ENCODE peak calls at places on chromosome 17, in nine cellular contexts. One of them, this sample, is unnamed.

GRCh38 chr17:27733771-27734170 is 66.6 kb downstream of the NOS2 start:
- DNase-seq in RPMI7951: peak
- DNase-seq in epithelial cell of esophagus: no peak
- DNase-seq in stimulated activated CD8-positive, alpha-beta memory T cell treated with anti-CD3 and anti-CD28 coated beads, Interleukin-4, amount 100 ng/mL, for 4 hours: no peak
- DNase-seq in WTC11: no peak
- DNase-seq in lower leg skin: no peak
- DNase-seq in NCI-H748 treated with DMSO at 0.1 percent for 48 hours: no peak
- DNase-seq in posterior vena cava: no peak
- DNase-seq in activated CD4-positive, alpha-beta T cell treated with anti-CD3 and anti-CD28 coated beads, Interleukin-2, amount 50 U/mL, for 1 hour: no peak
- DNase-seq in this sample: no peak

GRCh38 chr17:69972251-69972650 is 102.8 kb upstream of the KCNJ16 start:
- DNase-seq in WTC11: no peak
- DNase-seq in epithelial cell of esophagus: no peak
- DNase-seq in activated CD4-positive, alpha-beta T cell treated with anti-CD3 and anti-CD28 coated beads, Interleukin-2, amount 50 U/mL, for 1 hour: no peak
- DNase-seq in lower leg skin: no peak
- DNase-seq in posterior vena cava: no peak
- DNase-seq in NCI-H748 treated with DMSO at 0.1 percent for 48 hours: no peak
- DNase-seq in stimulated activated CD8-positive, alpha-beta memory T cell treated with anti-CD3 and anti-CD28 coated beads, Interleukin-4, amount 100 ng/mL, for 4 hours: no peak
- DNase-seq in RPMI7951: no peak
- DNase-seq in this sample: no peak

GRCh38 chr17:3886776-3887175 is 6.1 kb downstream of the CAMKK1 start:
- DNase-seq in activated CD4-positive, alpha-beta T cell treated with anti-CD3 and anti-CD28 coated beads, Interleukin-2, amount 50 U/mL, for 1 hour: no peak
- DNase-seq in WTC11: no peak
- DNase-seq in stimulated activated CD8-positive, alpha-beta memory T cell treated with anti-CD3 and anti-CD28 coated beads, Interleukin-4, amount 100 ng/mL, for 4 hours: no peak
- DNase-seq in lower leg skin: peak
- DNase-seq in NCI-H748 treated with DMSO at 0.1 percent for 48 hours: no peak
- DNase-seq in posterior vena cava: no peak
- DNase-seq in epithelial cell of esophagus: no peak
- DNase-seq in RPMI7951: no peak
- DNase-seq in this sample: no peak

GRCh38 chr17:3865166-3865565 is 19.1 kb upstream of the NCBP3 start:
- DNase-seq in WTC11: no peak
- DNase-seq in RPMI7951: peak
- DNase-seq in posterior vena cava: no peak
- DNase-seq in epithelial cell of esophagus: no peak
- DNase-seq in NCI-H748 treated with DMSO at 0.1 percent for 48 hours: no peak
- DNase-seq in lower leg skin: no peak
- DNase-seq in stimulated activated CD8-positive, alpha-beta memory T cell treated with anti-CD3 and anti-CD28 coated beads, Interleukin-4, amount 100 ng/mL, for 4 hours: no peak
- DNase-seq in activated CD4-positive, alpha-beta T cell treated with anti-CD3 and anti-CD28 coated beads, Interleukin-2, amount 50 U/mL, for 1 hour: no peak
- DNase-seq in this sample: no peak

GRCh38 chr17:70366421-70366820 is 197.1 kb downstream of the KCNJ2 start:
- DNase-seq in posterior vena cava: no peak
- DNase-seq in lower leg skin: no peak
- DNase-seq in RPMI7951: no peak
- DNase-seq in WTC11: no peak
- DNase-seq in NCI-H748 treated with DMSO at 0.1 percent for 48 hours: no peak
- DNase-seq in stimulated activated CD8-positive, alpha-beta memory T cell treated with anti-CD3 and anti-CD28 coated beads, Interleukin-4, amount 100 ng/mL, for 4 hours: no peak
- DNase-seq in epithelial cell of esophagus: no peak
- DNase-seq in activated CD4-positive, alpha-beta T cell treated with anti-CD3 and anti-CD28 coated beads, Interleukin-2, amount 50 U/mL, for 1 hour: no peak
- DNase-seq in this sample: no peak

GRCh38 chr17:48611213-48611612 is 396 bp upstream of the HOXB7 start:
- DNase-seq in RPMI7951: peak
- DNase-seq in stimulated activated CD8-positive, alpha-beta memory T cell treated with anti-CD3 and anti-CD28 coated beads, Interleukin-4, amount 100 ng/mL, for 4 hours: no peak
- DNase-seq in NCI-H748 treated with DMSO at 0.1 percent for 48 hours: no peak
- DNase-seq in lower leg skin: no peak
- DNase-seq in epithelial cell of esophagus: no peak
- DNase-seq in activated CD4-positive, alpha-beta T cell treated with anti-CD3 and anti-CD28 coated beads, Interleukin-2, amount 50 U/mL, for 1 hour: no peak
- DNase-seq in posterior vena cava: no peak
- DNase-seq in WTC11: no peak
- DNase-seq in this sample: no peak

GRCh38 chr17:77959216-77959925 is 868 bp downstream of the TNRC6C start:
- DNase-seq in RPMI7951: no peak
- DNase-seq in posterior vena cava: no peak
- DNase-seq in epithelial cell of esophagus: peak
- DNase-seq in lower leg skin: no peak
- DNase-seq in stimulated activated CD8-positive, alpha-beta memory T cell treated with anti-CD3 and anti-CD28 coated beads, Interleukin-4, amount 100 ng/mL, for 4 hours: no peak
- DNase-seq in NCI-H748 treated with DMSO at 0.1 percent for 48 hours: no peak
- DNase-seq in activated CD4-positive, alpha-beta T cell treated with anti-CD3 and anti-CD28 coated beads, Interleukin-2, amount 50 U/mL, for 1 hour: peak
- DNase-seq in WTC11: no peak
- DNase-seq in this sample: no peak

GRCh38 chr17:4577386-4577993 is 6.8 kb upstream of the SMTNL2 start:
- DNase-seq in epithelial cell of esophagus: no peak
- DNase-seq in WTC11: no peak
- DNase-seq in posterior vena cava: peak
- DNase-seq in lower leg skin: no peak
- DNase-seq in RPMI7951: no peak
- DNase-seq in activated CD4-positive, alpha-beta T cell treated with anti-CD3 and anti-CD28 coated beads, Interleukin-2, amount 50 U/mL, for 1 hour: no peak
- DNase-seq in NCI-H748 treated with DMSO at 0.1 percent for 48 hours: no peak
- DNase-seq in stimulated activated CD8-positive, alpha-beta memory T cell treated with anti-CD3 and anti-CD28 coated beads, Interleukin-4, amount 100 ng/mL, for 4 hours: no peak
- DNase-seq in this sample: no peak

GRCh38 chr17:73669771-73670170 is 25.5 kb upstream of the SDK2 start:
- DNase-seq in RPMI7951: no peak
- DNase-seq in activated CD4-positive, alpha-beta T cell treated with anti-CD3 and anti-CD28 coated beads, Interleukin-2, amount 50 U/mL, for 1 hour: no peak
- DNase-seq in lower leg skin: no peak
- DNase-seq in WTC11: no peak
- DNase-seq in stimulated activated CD8-positive, alpha-beta memory T cell treated with anti-CD3 and anti-CD28 coated beads, Interleukin-4, amount 100 ng/mL, for 4 hours: no peak
- DNase-seq in posterior vena cava: no peak
- DNase-seq in NCI-H748 treated with DMSO at 0.1 percent for 48 hours: no peak
- DNase-seq in epithelial cell of esophagus: no peak
- DNase-seq in this sample: no peak

GRCh38 chr17:41794603-41794975 is 8.1 kb upstream of the JUP start:
- DNase-seq in stimulated activated CD8-positive, alpha-beta memory T cell treated with anti-CD3 and anti-CD28 coated beads, Interleukin-4, amount 100 ng/mL, for 4 hours: no peak
- DNase-seq in NCI-H748 treated with DMSO at 0.1 percent for 48 hours: no peak
- DNase-seq in WTC11: no peak
- DNase-seq in epithelial cell of esophagus: no peak
- DNase-seq in posterior vena cava: no peak
- DNase-seq in lower leg skin: no peak
- DNase-seq in activated CD4-positive, alpha-beta T cell treated with anti-CD3 and anti-CD28 coated beads, Interleukin-2, amount 50 U/mL, for 1 hour: no peak
- DNase-seq in RPMI7951: no peak
- DNase-seq in this sample: no peak

GRCh38 chr17:40329981-40330794 is 21.2 kb downstream of the RARA start:
- DNase-seq in WTC11: no peak
- DNase-seq in NCI-H748 treated with DMSO at 0.1 percent for 48 hours: no peak
- DNase-seq in stimulated activated CD8-positive, alpha-beta memory T cell treated with anti-CD3 and anti-CD28 coated beads, Interleukin-4, amount 100 ng/mL, for 4 hours: no peak
- DNase-seq in lower leg skin: no peak
- DNase-seq in activated CD4-positive, alpha-beta T cell treated with anti-CD3 and anti-CD28 coated beads, Interleukin-2, amount 50 U/mL, for 1 hour: no peak
- DNase-seq in posterior vena cava: no peak
- DNase-seq in RPMI7951: no peak
- DNase-seq in epithelial cell of esophagus: no peak
- DNase-seq in this sample: no peak

GRCh38 chr17:1068356-1068755 is 71.4 kb downstream of the TIMM22 start:
- DNase-seq in activated CD4-positive, alpha-beta T cell treated with anti-CD3 and anti-CD28 coated beads, Interleukin-2, amount 50 U/mL, for 1 hour: no peak
- DNase-seq in NCI-H748 treated with DMSO at 0.1 percent for 48 hours: no peak
- DNase-seq in stimulated activated CD8-positive, alpha-beta memory T cell treated with anti-CD3 and anti-CD28 coated beads, Interleukin-4, amount 100 ng/mL, for 4 hours: no peak
- DNase-seq in lower leg skin: no peak
- DNase-seq in posterior vena cava: no peak
- DNase-seq in epithelial cell of esophagus: no peak
- DNase-seq in RPMI7951: no peak
- DNase-seq in WTC11: no peak
- DNase-seq in this sample: no peak

GRCh38 chr17:12521416-12521815 is 144.3 kb upstream of the MYOCD start:
- DNase-seq in epithelial cell of esophagus: no peak
- DNase-seq in NCI-H748 treated with DMSO at 0.1 percent for 48 hours: no peak
- DNase-seq in lower leg skin: no peak
- DNase-seq in posterior vena cava: no peak
- DNase-seq in activated CD4-positive, alpha-beta T cell treated with anti-CD3 and anti-CD28 coated beads, Interleukin-2, amount 50 U/mL, for 1 hour: no peak
- DNase-seq in WTC11: no peak
- DNase-seq in RPMI7951: no peak
- DNase-seq in stimulated activated CD8-positive, alpha-beta memory T cell treated with anti-CD3 and anti-CD28 coated beads, Interleukin-4, amount 100 ng/mL, for 4 hours: no peak
- DNase-seq in this sample: no peak

GRCh38 chr17:69854381-69854780 is 220.6 kb upstream of the KCNJ16 start:
- DNase-seq in posterior vena cava: no peak
- DNase-seq in lower leg skin: no peak
- DNase-seq in WTC11: no peak
- DNase-seq in stimulated activated CD8-positive, alpha-beta memory T cell treated with anti-CD3 and anti-CD28 coated beads, Interleukin-4, amount 100 ng/mL, for 4 hours: no peak
- DNase-seq in activated CD4-positive, alpha-beta T cell treated with anti-CD3 and anti-CD28 coated beads, Interleukin-2, amount 50 U/mL, for 1 hour: no peak
- DNase-seq in RPMI7951: no peak
- DNase-seq in epithelial cell of esophagus: no peak
- DNase-seq in NCI-H748 treated with DMSO at 0.1 percent for 48 hours: no peak
- DNase-seq in this sample: no peak

GRCh38 chr17:43033947-43034622 is 9.1 kb downstream of the RND2 start:
- DNase-seq in WTC11: peak
- DNase-seq in epithelial cell of esophagus: no peak
- DNase-seq in NCI-H748 treated with DMSO at 0.1 percent for 48 hours: no peak
- DNase-seq in posterior vena cava: peak
- DNase-seq in RPMI7951: no peak
- DNase-seq in stimulated activated CD8-positive, alpha-beta memory T cell treated with anti-CD3 and anti-CD28 coated beads, Interleukin-4, amount 100 ng/mL, for 4 hours: no peak
- DNase-seq in lower leg skin: no peak
- DNase-seq in activated CD4-positive, alpha-beta T cell treated with anti-CD3 and anti-CD28 coated beads, Interleukin-2, amount 50 U/mL, for 1 hour: no peak
- DNase-seq in this sample: no peak

GRCh38 chr17:18321309-18321708 is 6.2 kb downstream of the SMCR8 start:
- DNase-seq in stimulated activated CD8-positive, alpha-beta memory T cell treated with anti-CD3 and anti-CD28 coated beads, Interleukin-4, amount 100 ng/mL, for 4 hours: no peak
- DNase-seq in WTC11: peak
- DNase-seq in posterior vena cava: no peak
- DNase-seq in lower leg skin: no peak
- DNase-seq in NCI-H748 treated with DMSO at 0.1 percent for 48 hours: no peak
- DNase-seq in epithelial cell of esophagus: peak
- DNase-seq in RPMI7951: no peak
- DNase-seq in activated CD4-positive, alpha-beta T cell treated with anti-CD3 and anti-CD28 coated beads, Interleukin-2, amount 50 U/mL, for 1 hour: no peak
- DNase-seq in this sample: no peak

GRCh38 chr17:77581480-77581879 is 377.0 kb upstream of the TNRC6C start:
- DNase-seq in epithelial cell of esophagus: peak
- DNase-seq in stimulated activated CD8-positive, alpha-beta memory T cell treated with anti-CD3 and anti-CD28 coated beads, Interleukin-4, amount 100 ng/mL, for 4 hours: no peak
- DNase-seq in WTC11: no peak
- DNase-seq in activated CD4-positive, alpha-beta T cell treated with anti-CD3 and anti-CD28 coated beads, Interleukin-2, amount 50 U/mL, for 1 hour: no peak
- DNase-seq in posterior vena cava: peak
- DNase-seq in lower leg skin: no peak
- DNase-seq in RPMI7951: peak
- DNase-seq in NCI-H748 treated with DMSO at 0.1 percent for 48 hours: no peak
- DNase-seq in this sample: no peak

GRCh38 chr17:83155128-83156081 is 76.0 kb downstream of the METRNL start:
- DNase-seq in stimulated activated CD8-positive, alpha-beta memory T cell treated with anti-CD3 and anti-CD28 coated beads, Interleukin-4, amount 100 ng/mL, for 4 hours: no peak
- DNase-seq in lower leg skin: peak
- DNase-seq in posterior vena cava: peak
- DNase-seq in WTC11: no peak
- DNase-seq in RPMI7951: peak
- DNase-seq in activated CD4-positive, alpha-beta T cell treated with anti-CD3 and anti-CD28 coated beads, Interleukin-2, amount 50 U/mL, for 1 hour: no peak
- DNase-seq in epithelial cell of esophagus: no peak
- DNase-seq in NCI-H748 treated with DMSO at 0.1 percent for 48 hours: no peak
- DNase-seq in this sample: peak

GRCh38 chr17:72771734-72772133 is 320.8 kb downstream of the SLC39A11 start:
- DNase-seq in lower leg skin: no peak
- DNase-seq in NCI-H748 treated with DMSO at 0.1 percent for 48 hours: no peak
- DNase-seq in stimulated activated CD8-positive, alpha-beta memory T cell treated with anti-CD3 and anti-CD28 coated beads, Interleukin-4, amount 100 ng/mL, for 4 hours: no peak
- DNase-seq in RPMI7951: no peak
- DNase-seq in activated CD4-positive, alpha-beta T cell treated with anti-CD3 and anti-CD28 coated beads, Interleukin-2, amount 50 U/mL, for 1 hour: no peak
- DNase-seq in epithelial cell of esophagus: no peak
- DNase-seq in WTC11: no peak
- DNase-seq in posterior vena cava: no peak
- DNase-seq in this sample: no peak

GRCh38 chr17:4584125-4584834 is at the start of gene SMTNL2:
- DNase-seq in RPMI7951: no peak
- DNase-seq in WTC11: peak
- DNase-seq in lower leg skin: no peak
- DNase-seq in stimulated activated CD8-positive, alpha-beta memory T cell treated with anti-CD3 and anti-CD28 coated beads, Interleukin-4, amount 100 ng/mL, for 4 hours: no peak
- DNase-seq in posterior vena cava: no peak
- DNase-seq in epithelial cell of esophagus: no peak
- DNase-seq in NCI-H748 treated with DMSO at 0.1 percent for 48 hours: no peak
- DNase-seq in activated CD4-positive, alpha-beta T cell treated with anti-CD3 and anti-CD28 coated beads, Interleukin-2, amount 50 U/mL, for 1 hour: peak
- DNase-seq in this sample: no peak

GRCh38 chr17:2049333-2050245 is 5.3 kb upstream of the HIC1 start:
- DNase-seq in stimulated activated CD8-positive, alpha-beta memory T cell treated with anti-CD3 and anti-CD28 coated beads, Interleukin-4, amount 100 ng/mL, for 4 hours: peak
- DNase-seq in activated CD4-positive, alpha-beta T cell treated with anti-CD3 and anti-CD28 coated beads, Interleukin-2, amount 50 U/mL, for 1 hour: peak
- DNase-seq in NCI-H748 treated with DMSO at 0.1 percent for 48 hours: peak
- DNase-seq in epithelial cell of esophagus: peak
- DNase-seq in posterior vena cava: peak
- DNase-seq in WTC11: peak
- DNase-seq in lower leg skin: peak
- DNase-seq in RPMI7951: peak
- DNase-seq in this sample: peak

GRCh38 chr17:16989230-16989952 is 17.5 kb upstream of the TNFRSF13B start:
- DNase-seq in RPMI7951: peak
- DNase-seq in WTC11: no peak
- DNase-seq in lower leg skin: no peak
- DNase-seq in epithelial cell of esophagus: no peak
- DNase-seq in stimulated activated CD8-positive, alpha-beta memory T cell treated with anti-CD3 and anti-CD28 coated beads, Interleukin-4, amount 100 ng/mL, for 4 hours: no peak
- DNase-seq in posterior vena cava: peak
- DNase-seq in NCI-H748 treated with DMSO at 0.1 percent for 48 hours: no peak
- DNase-seq in activated CD4-positive, alpha-beta T cell treated with anti-CD3 and anti-CD28 coated beads, Interleukin-2, amount 50 U/mL, for 1 hour: no peak
- DNase-seq in this sample: no peak

GRCh38 chr17:28951428-28951990 is at the start of gene PHF12:
- DNase-seq in RPMI7951: peak
- DNase-seq in epithelial cell of esophagus: peak
- DNase-seq in WTC11: peak
- DNase-seq in stimulated activated CD8-positive, alpha-beta memory T cell treated with anti-CD3 and anti-CD28 coated beads, Interleukin-4, amount 100 ng/mL, for 4 hours: peak
- DNase-seq in lower leg skin: peak
- DNase-seq in activated CD4-positive, alpha-beta T cell treated with anti-CD3 and anti-CD28 coated beads, Interleukin-2, amount 50 U/mL, for 1 hour: peak
- DNase-seq in posterior vena cava: peak
- DNase-seq in NCI-H748 treated with DMSO at 0.1 percent for 48 hours: peak
- DNase-seq in this sample: peak

GRCh38 chr17:46819906-46820351 is 1.4 kb upstream of the WNT3 start:
- DNase-seq in stimulated activated CD8-positive, alpha-beta memory T cell treated with anti-CD3 and anti-CD28 coated beads, Interleukin-4, amount 100 ng/mL, for 4 hours: no peak
- DNase-seq in epithelial cell of esophagus: no peak
- DNase-seq in NCI-H748 treated with DMSO at 0.1 percent for 48 hours: no peak
- DNase-seq in lower leg skin: no peak
- DNase-seq in activated CD4-positive, alpha-beta T cell treated with anti-CD3 and anti-CD28 coated beads, Interleukin-2, amount 50 U/mL, for 1 hour: no peak
- DNase-seq in WTC11: peak
- DNase-seq in RPMI7951: no peak
- DNase-seq in posterior vena cava: no peak
- DNase-seq in this sample: no peak

GRCh38 chr17:42010898-42011516 is 6.2 kb downstream of the DNAJC7 start:
- DNase-seq in lower leg skin: no peak
- DNase-seq in posterior vena cava: no peak
- DNase-seq in RPMI7951: peak
- DNase-seq in activated CD4-positive, alpha-beta T cell treated with anti-CD3 and anti-CD28 coated beads, Interleukin-2, amount 50 U/mL, for 1 hour: no peak
- DNase-seq in NCI-H748 treated with DMSO at 0.1 percent for 48 hours: no peak
- DNase-seq in WTC11: no peak
- DNase-seq in stimulated activated CD8-positive, alpha-beta memory T cell treated with anti-CD3 and anti-CD28 coated beads, Interleukin-4, amount 100 ng/mL, for 4 hours: no peak
- DNase-seq in epithelial cell of esophagus: peak
- DNase-seq in this sample: peak

GRCh38 chr17:1957037-1957436 is 68.1 kb downstream of the RTN4RL1 start:
- DNase-seq in NCI-H748 treated with DMSO at 0.1 percent for 48 hours: no peak
- DNase-seq in WTC11: no peak
- DNase-seq in RPMI7951: peak
- DNase-seq in lower leg skin: no peak
- DNase-seq in posterior vena cava: no peak
- DNase-seq in stimulated activated CD8-positive, alpha-beta memory T cell treated with anti-CD3 and anti-CD28 coated beads, Interleukin-4, amount 100 ng/mL, for 4 hours: no peak
- DNase-seq in activated CD4-positive, alpha-beta T cell treated with anti-CD3 and anti-CD28 coated beads, Interleukin-2, amount 50 U/mL, for 1 hour: no peak
- DNase-seq in epithelial cell of esophagus: no peak
- DNase-seq in this sample: no peak

GRCh38 chr17:28902819-28903545 is at the start of gene DHRS13:
- DNase-seq in lower leg skin: peak
- DNase-seq in NCI-H748 treated with DMSO at 0.1 percent for 48 hours: peak
- DNase-seq in WTC11: peak
- DNase-seq in posterior vena cava: peak
- DNase-seq in stimulated activated CD8-positive, alpha-beta memory T cell treated with anti-CD3 and anti-CD28 coated beads, Interleukin-4, amount 100 ng/mL, for 4 hours: peak
- DNase-seq in activated CD4-positive, alpha-beta T cell treated with anti-CD3 and anti-CD28 coated beads, Interleukin-2, amount 50 U/mL, for 1 hour: peak
- DNase-seq in RPMI7951: peak
- DNase-seq in epithelial cell of esophagus: peak
- DNase-seq in this sample: peak

GRCh38 chr17:70271200-70271599 is 101.9 kb downstream of the KCNJ2 start:
- DNase-seq in posterior vena cava: no peak
- DNase-seq in epithelial cell of esophagus: no peak
- DNase-seq in WTC11: no peak
- DNase-seq in RPMI7951: no peak
- DNase-seq in lower leg skin: no peak
- DNase-seq in activated CD4-positive, alpha-beta T cell treated with anti-CD3 and anti-CD28 coated beads, Interleukin-2, amount 50 U/mL, for 1 hour: no peak
- DNase-seq in stimulated activated CD8-positive, alpha-beta memory T cell treated with anti-CD3 and anti-CD28 coated beads, Interleukin-4, amount 100 ng/mL, for 4 hours: no peak
- DNase-seq in NCI-H748 treated with DMSO at 0.1 percent for 48 hours: no peak
- DNase-seq in this sample: no peak

GRCh38 chr17:30992551-30992950 is 21.7 kb downstream of the RNF135 start:
- DNase-seq in WTC11: no peak
- DNase-seq in posterior vena cava: no peak
- DNase-seq in activated CD4-positive, alpha-beta T cell treated with anti-CD3 and anti-CD28 coated beads, Interleukin-2, amount 50 U/mL, for 1 hour: no peak
- DNase-seq in NCI-H748 treated with DMSO at 0.1 percent for 48 hours: no peak
- DNase-seq in lower leg skin: no peak
- DNase-seq in stimulated activated CD8-positive, alpha-beta memory T cell treated with anti-CD3 and anti-CD28 coated beads, Interleukin-4, amount 100 ng/mL, for 4 hours: no peak
- DNase-seq in RPMI7951: no peak
- DNase-seq in epithelial cell of esophagus: no peak
- DNase-seq in this sample: no peak

GRCh38 chr17:80663783-80664206 is 119.2 kb downstream of the RPTOR start:
- DNase-seq in epithelial cell of esophagus: no peak
- DNase-seq in WTC11: no peak
- DNase-seq in stimulated activated CD8-positive, alpha-beta memory T cell treated with anti-CD3 and anti-CD28 coated beads, Interleukin-4, amount 100 ng/mL, for 4 hours: no peak
- DNase-seq in RPMI7951: no peak
- DNase-seq in lower leg skin: no peak
- DNase-seq in activated CD4-positive, alpha-beta T cell treated with anti-CD3 and anti-CD28 coated beads, Interleukin-2, amount 50 U/mL, for 1 hour: peak
- DNase-seq in NCI-H748 treated with DMSO at 0.1 percent for 48 hours: no peak
- DNase-seq in posterior vena cava: no peak
- DNase-seq in this sample: no peak

GRCh38 chr17:2571523-2572303 is 21.7 kb upstream of the PAFAH1B1 start:
- DNase-seq in WTC11: no peak
- DNase-seq in epithelial cell of esophagus: no peak
- DNase-seq in stimulated activated CD8-positive, alpha-beta memory T cell treated with anti-CD3 and anti-CD28 coated beads, Interleukin-4, amount 100 ng/mL, for 4 hours: no peak
- DNase-seq in RPMI7951: no peak
- DNase-seq in lower leg skin: no peak
- DNase-seq in posterior vena cava: peak
- DNase-seq in NCI-H748 treated with DMSO at 0.1 percent for 48 hours: no peak
- DNase-seq in activated CD4-positive, alpha-beta T cell treated with anti-CD3 and anti-CD28 coated beads, Interleukin-2, amount 50 U/mL, for 1 hour: no peak
- DNase-seq in this sample: no peak

This sample was measured in endothelial cell of umbilical vein.